ENCODE peak calls at places on chromosomes 13 and 19, in five cellular contexts. One of them, this sample, is unnamed.

GRCh38 chr19:27846944-27847343 is 1366.0 kb downstream of the UQCRFS1 start:
- DNase-seq in left ventricle myocardium inferior: no peak
- DNase-seq in CD4-positive, alpha-beta T cell: no peak
- DNase-seq in choroid plexus epithelial cell: no peak
- DNase-seq in brain microvascular endothelial cell: no peak
- DNase-seq in this sample: no peak

GRCh38 chr19:30309983-30310805 is 62.0 kb upstream of the ZNF536 start:
- DNase-seq in choroid plexus epithelial cell: no peak
- DNase-seq in CD4-positive, alpha-beta T cell: no peak
- DNase-seq in left ventricle myocardium inferior: no peak
- DNase-seq in brain microvascular endothelial cell: no peak
- DNase-seq in this sample: no peak

GRCh38 chr13:41580345-41580744 is 123.0 kb downstream of the RGCC start:
- DNase-seq in CD4-positive, alpha-beta T cell: no peak
- DNase-seq in left ventricle myocardium inferior: no peak
- DNase-seq in brain microvascular endothelial cell: no peak
- DNase-seq in choroid plexus epithelial cell: no peak
- DNase-seq in this sample: no peak

GRCh38 chr19:49461656-49462055 is 8.6 kb downstream of the ALDH16A1 start:
- DNase-seq in CD4-positive, alpha-beta T cell: no peak
- DNase-seq in choroid plexus epithelial cell: no peak
- DNase-seq in brain microvascular endothelial cell: no peak
- DNase-seq in left ventricle myocardium inferior: no peak
- DNase-seq in this sample: no peak

GRCh38 chr19:30862876-30863275 is 486.4 kb downstream of the TSHZ3 start:
- DNase-seq in CD4-positive, alpha-beta T cell: no peak
- DNase-seq in left ventricle myocardium inferior: no peak
- DNase-seq in brain microvascular endothelial cell: no peak
- DNase-seq in choroid plexus epithelial cell: no peak
- DNase-seq in this sample: no peak

GRCh38 chr13:29702912-29703351 is 107.4 kb upstream of the SLC7A1 start:
- DNase-seq in left ventricle myocardium inferior: peak; percentile 28
- DNase-seq in choroid plexus epithelial cell: peak; percentile 94
- DNase-seq in CD4-positive, alpha-beta T cell: no peak
- DNase-seq in brain microvascular endothelial cell: peak; percentile 92
- DNase-seq in this sample: no peak

GRCh38 chr19:9877775-9878510 is 42.8 kb downstream of the PIN1 start:
- DNase-seq in CD4-positive, alpha-beta T cell: no peak
- DNase-seq in left ventricle myocardium inferior: no peak
- DNase-seq in brain microvascular endothelial cell: peak; percentile 71
- DNase-seq in choroid plexus epithelial cell: peak; percentile 53
- DNase-seq in this sample: no peak

GRCh38 chr19:9727644-9728043 is 40.9 kb downstream of the ZNF846 start:
- DNase-seq in brain microvascular endothelial cell: no peak
- DNase-seq in CD4-positive, alpha-beta T cell: no peak
- DNase-seq in left ventricle myocardium inferior: no peak
- DNase-seq in choroid plexus epithelial cell: no peak
- DNase-seq in this sample: no peak

GRCh38 chr19:1111641-1112253 is 8.0 kb downstream of the GPX4 start:
- DNase-seq in left ventricle myocardium inferior: no peak
- DNase-seq in CD4-positive, alpha-beta T cell: no peak
- DNase-seq in brain microvascular endothelial cell: no peak
- DNase-seq in choroid plexus epithelial cell: no peak
- DNase-seq in this sample: no peak

GRCh38 chr13:67377919-67378318 is 147.8 kb upstream of the PCDH9 start:
- DNase-seq in choroid plexus epithelial cell: no peak
- DNase-seq in CD4-positive, alpha-beta T cell: no peak
- DNase-seq in brain microvascular endothelial cell: no peak
- DNase-seq in left ventricle myocardium inferior: no peak
- DNase-seq in this sample: no peak

GRCh38 chr13:23867027-23867491 is 22.1 kb downstream of the MIPEP start:
- DNase-seq in left ventricle myocardium inferior: no peak
- DNase-seq in CD4-positive, alpha-beta T cell: no peak
- DNase-seq in choroid plexus epithelial cell: peak; percentile 78
- DNase-seq in brain microvascular endothelial cell: peak; percentile 79
- DNase-seq in this sample: no peak

GRCh38 chr13:75352641-75353327 is 129.2 kb downstream of the TBC1D4 start:
- DNase-seq in left ventricle myocardium inferior: no peak
- DNase-seq in brain microvascular endothelial cell: no peak
- DNase-seq in CD4-positive, alpha-beta T cell: no peak
- DNase-seq in choroid plexus epithelial cell: no peak
- DNase-seq in this sample: no peak

GRCh38 chr19:40594657-40595077 is 6.5 kb upstream of the LTBP4 start:
- DNase-seq in left ventricle myocardium inferior: no peak
- DNase-seq in choroid plexus epithelial cell: peak; percentile 39
- DNase-seq in brain microvascular endothelial cell: peak; percentile 44
- DNase-seq in CD4-positive, alpha-beta T cell: no peak
- DNase-seq in this sample: no peak

GRCh38 chr19:40923934-40924391 is 41.9 kb upstream of the CYP2A7 start:
- DNase-seq in left ventricle myocardium inferior: no peak
- DNase-seq in CD4-positive, alpha-beta T cell: no peak
- DNase-seq in brain microvascular endothelial cell: no peak
- DNase-seq in choroid plexus epithelial cell: no peak
- DNase-seq in this sample: peak; percentile 60

GRCh38 chr13:46207828-46208227 is 3.9 kb upstream of the LRRC63 start:
- DNase-seq in choroid plexus epithelial cell: no peak
- DNase-seq in left ventricle myocardium inferior: no peak
- DNase-seq in CD4-positive, alpha-beta T cell: no peak
- DNase-seq in brain microvascular endothelial cell: no peak
- DNase-seq in this sample: no peak

GRCh38 chr13:109333893-109334651 is 452.3 kb downstream of the IRS2 start:
- DNase-seq in left ventricle myocardium inferior: no peak
- DNase-seq in brain microvascular endothelial cell: no peak
- DNase-seq in CD4-positive, alpha-beta T cell: no peak
- DNase-seq in choroid plexus epithelial cell: no peak
- DNase-seq in this sample: no peak

GRCh38 chr19:4969772-4970531 is 1.0 kb downstream of the KDM4B start:
- DNase-seq in choroid plexus epithelial cell: peak; percentile 49
- DNase-seq in CD4-positive, alpha-beta T cell: no peak
- DNase-seq in brain microvascular endothelial cell: no peak
- DNase-seq in left ventricle myocardium inferior: no peak
- DNase-seq in this sample: peak; percentile 72

GRCh38 chr19:48501446-48501960 is 10.1 kb downstream of the LMTK3 start:
- DNase-seq in left ventricle myocardium inferior: no peak
- DNase-seq in choroid plexus epithelial cell: no peak
- DNase-seq in CD4-positive, alpha-beta T cell: peak; percentile 64
- DNase-seq in brain microvascular endothelial cell: no peak
- DNase-seq in this sample: no peak

GRCh38 chr13:29830000-29830399 is 20.4 kb downstream of the UBL3 start:
- DNase-seq in choroid plexus epithelial cell: peak; percentile 28
- DNase-seq in left ventricle myocardium inferior: no peak
- DNase-seq in brain microvascular endothelial cell: no peak
- DNase-seq in CD4-positive, alpha-beta T cell: no peak
- DNase-seq in this sample: no peak

GRCh38 chr13:30388401-30389283 is 33.7 kb upstream of the UBE2L5 start:
- DNase-seq in left ventricle myocardium inferior: no peak
- DNase-seq in choroid plexus epithelial cell: no peak
- DNase-seq in brain microvascular endothelial cell: no peak
- DNase-seq in CD4-positive, alpha-beta T cell: no peak
- DNase-seq in this sample: peak; percentile 87

GRCh38 chr13:25493930-25494707 is 122.3 kb downstream of the ATP8A2 start:
- DNase-seq in left ventricle myocardium inferior: no peak
- DNase-seq in choroid plexus epithelial cell: no peak
- DNase-seq in brain microvascular endothelial cell: no peak
- DNase-seq in CD4-positive, alpha-beta T cell: no peak
- DNase-seq in this sample: no peak

GRCh38 chr13:106561551-106562170 is 6.3 kb downstream of the ARGLU1 start:
- DNase-seq in brain microvascular endothelial cell: peak; percentile 37
- DNase-seq in CD4-positive, alpha-beta T cell: no peak
- DNase-seq in choroid plexus epithelial cell: peak; percentile 40
- DNase-seq in left ventricle myocardium inferior: no peak
- DNase-seq in this sample: no peak

GRCh38 chr19:31875550-31875949 is 469.9 kb upstream of the ZNF507 start:
- DNase-seq in left ventricle myocardium inferior: no peak
- DNase-seq in brain microvascular endothelial cell: no peak
- DNase-seq in CD4-positive, alpha-beta T cell: no peak
- DNase-seq in choroid plexus epithelial cell: no peak
- DNase-seq in this sample: no peak

GRCh38 chr13:53206455-53206854 is 177.8 kb downstream of the OLFM4 start:
- DNase-seq in brain microvascular endothelial cell: no peak
- DNase-seq in choroid plexus epithelial cell: peak; percentile 4
- DNase-seq in left ventricle myocardium inferior: no peak
- DNase-seq in CD4-positive, alpha-beta T cell: no peak
- DNase-seq in this sample: no peak

DNA sequence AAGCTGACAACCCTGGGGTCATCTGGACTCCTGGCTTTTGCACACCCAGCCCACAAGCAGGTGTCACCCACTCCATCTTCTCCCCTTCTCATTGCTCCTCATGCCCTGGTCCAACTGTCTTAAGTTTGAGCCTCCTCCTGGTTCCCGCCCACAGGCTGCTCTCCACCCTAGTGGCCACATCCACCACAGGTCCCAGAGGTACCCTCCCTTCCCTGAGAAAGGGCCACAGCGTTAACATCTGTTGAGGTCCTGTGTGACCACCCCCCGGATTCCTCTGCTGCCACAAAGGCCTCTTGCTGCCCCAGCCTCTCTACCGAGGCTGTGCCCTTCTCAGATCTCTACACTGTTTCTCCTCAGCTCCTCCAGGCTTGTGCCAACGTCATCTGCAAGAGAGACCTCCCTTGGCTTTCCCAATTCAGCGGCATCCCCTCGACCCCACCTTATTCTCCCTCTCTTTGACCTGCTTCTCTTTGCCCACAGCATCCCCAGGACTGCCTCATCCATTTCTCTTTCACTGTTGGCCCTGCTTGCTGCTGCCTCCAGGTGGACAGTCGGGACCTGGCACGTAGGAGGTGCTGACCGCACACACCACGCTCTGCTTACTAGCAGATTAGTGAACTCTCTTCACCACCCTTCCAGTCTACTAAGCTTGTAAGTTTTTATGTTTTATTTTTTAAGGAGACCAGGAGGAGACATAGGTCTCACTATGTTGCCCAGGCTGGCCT is 33.3 kb downstream of the SUGP2 start:
- DNase-seq in CD4-positive, alpha-beta T cell: no peak
- DNase-seq in brain microvascular endothelial cell: no peak
- DNase-seq in choroid plexus epithelial cell: peak; percentile 48
- DNase-seq in left ventricle myocardium inferior: no peak
- DNase-seq in this sample: peak; percentile 38
- TF ChIP-seq CTCF in CD4-positive, alpha-beta T cell: no peak
- TF ChIP-seq CTCF in brain microvascular endothelial cell: peak; percentile 54
- TF ChIP-seq CTCF in choroid plexus epithelial cell: peak; percentile 64
- TF ChIP-seq CTCF in left ventricle myocardium inferior: no peak
- TF ChIP-seq CTCF in this sample: no peak

GRCh38 chr13:33312150-33312908 is 26.8 kb upstream of the STARD13 start:
- DNase-seq in choroid plexus epithelial cell: peak; percentile 71
- DNase-seq in left ventricle myocardium inferior: no peak
- DNase-seq in CD4-positive, alpha-beta T cell: no peak
- DNase-seq in brain microvascular endothelial cell: peak; percentile 4
- DNase-seq in this sample: no peak
- TF ChIP-seq CTCF in choroid plexus epithelial cell: peak; percentile 61
- TF ChIP-seq CTCF in left ventricle myocardium inferior: peak; percentile 62
- TF ChIP-seq CTCF in CD4-positive, alpha-beta T cell: no peak
- TF ChIP-seq CTCF in brain microvascular endothelial cell: peak; percentile 39
- TF ChIP-seq CTCF in this sample: peak; percentile 48

GRCh38 chr19:50794778-50795664 is 4.8 kb downstream of the ACP4 start:
- DNase-seq in CD4-positive, alpha-beta T cell: no peak
- DNase-seq in brain microvascular endothelial cell: no peak
- DNase-seq in left ventricle myocardium inferior: no peak
- DNase-seq in choroid plexus epithelial cell: no peak
- DNase-seq in this sample: no peak
- TF ChIP-seq CTCF in CD4-positive, alpha-beta T cell: no peak
- TF ChIP-seq CTCF in brain microvascular endothelial cell: peak; percentile 49
- TF ChIP-seq CTCF in left ventricle myocardium inferior: no peak
- TF ChIP-seq CTCF in choroid plexus epithelial cell: peak; percentile 27
- TF ChIP-seq CTCF in this sample: no peak

DNA sequence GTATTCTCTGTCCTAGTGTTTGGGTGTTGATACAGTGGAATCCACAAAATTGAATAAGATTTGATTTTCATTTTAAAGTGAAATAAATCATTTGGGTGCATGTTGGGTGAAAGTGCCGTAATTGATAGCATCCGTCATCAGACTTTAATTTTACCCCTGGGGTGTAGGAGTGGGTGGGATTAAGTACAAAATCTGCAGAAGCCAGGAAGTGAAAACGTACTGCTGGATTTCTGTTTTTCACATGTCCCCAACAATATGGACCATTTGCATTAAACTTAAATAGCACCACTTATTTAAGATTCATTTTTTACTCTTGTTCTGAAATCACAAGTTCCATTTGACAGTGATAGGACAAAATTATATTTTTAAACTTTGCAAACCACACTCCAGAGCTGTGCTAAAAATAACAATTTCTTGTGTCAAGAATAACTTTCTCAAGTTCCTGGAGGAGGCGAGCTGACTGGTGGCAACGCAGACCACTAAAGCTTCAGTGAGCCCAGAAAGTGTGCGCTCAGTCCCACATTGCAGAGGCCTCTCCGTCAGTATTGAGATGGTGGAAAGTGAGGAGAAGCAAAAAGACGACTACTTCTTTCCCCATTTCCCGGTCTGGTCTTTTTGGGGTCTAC is 71.3 kb downstream of the ARHGEF7 start:
- DNase-seq in left ventricle myocardium inferior: no peak
- DNase-seq in brain microvascular endothelial cell: no peak
- DNase-seq in CD4-positive, alpha-beta T cell: no peak
- DNase-seq in choroid plexus epithelial cell: no peak
- DNase-seq in this sample: no peak
- TF ChIP-seq CTCF in left ventricle myocardium inferior: no peak
- TF ChIP-seq CTCF in brain microvascular endothelial cell: no peak
- TF ChIP-seq CTCF in CD4-positive, alpha-beta T cell: no peak
- TF ChIP-seq CTCF in choroid plexus epithelial cell: no peak
- TF ChIP-seq CTCF in this sample: no peak

GRCh38 chr13:73782781-73783180 is 351.4 kb downstream of the KLF12 start:
- DNase-seq in choroid plexus epithelial cell: peak; percentile 69
- DNase-seq in brain microvascular endothelial cell: no peak
- DNase-seq in CD4-positive, alpha-beta T cell: no peak
- DNase-seq in left ventricle myocardium inferior: no peak
- DNase-seq in this sample: no peak

GRCh38 chr13:73778242-73778864 is 355.9 kb downstream of the KLF12 start:
- DNase-seq in CD4-positive, alpha-beta T cell: no peak
- DNase-seq in brain microvascular endothelial cell: no peak
- DNase-seq in choroid plexus epithelial cell: no peak
- DNase-seq in left ventricle myocardium inferior: no peak
- DNase-seq in this sample: no peak

GRCh38 chr13:73777134-73777533 is 357.1 kb downstream of the KLF12 start:
- DNase-seq in choroid plexus epithelial cell: no peak
- DNase-seq in left ventricle myocardium inferior: no peak
- DNase-seq in CD4-positive, alpha-beta T cell: no peak
- DNase-seq in brain microvascular endothelial cell: no peak
- DNase-seq in this sample: no peak

GRCh38 chr13:73779881-73780280 is 354.3 kb downstream of the KLF12 start:
- DNase-seq in choroid plexus epithelial cell: no peak
- DNase-seq in CD4-positive, alpha-beta T cell: no peak
- DNase-seq in brain microvascular endothelial cell: no peak
- DNase-seq in left ventricle myocardium inferior: no peak
- DNase-seq in this sample: no peak

DNA sequence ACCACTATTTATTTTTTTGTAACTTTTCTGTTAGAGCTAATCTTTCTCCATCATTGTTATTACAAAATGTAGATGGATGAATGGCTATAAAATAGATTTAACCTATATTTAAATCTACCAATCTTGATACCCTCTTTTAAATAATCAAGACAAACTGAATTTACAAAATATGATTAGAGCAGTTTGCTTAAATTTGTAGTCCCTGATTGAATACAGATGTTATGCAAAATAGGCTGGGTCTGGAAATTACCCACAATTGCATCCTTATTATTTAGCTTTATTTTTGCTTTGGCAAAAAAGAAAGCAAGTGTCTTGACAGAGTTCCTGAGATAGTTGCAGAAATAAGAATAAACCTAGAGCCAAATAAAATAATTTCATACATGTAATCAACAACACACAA is 352.8 kb downstream of the KLF12 start:
- DNase-seq in choroid plexus epithelial cell: no peak
- DNase-seq in brain microvascular endothelial cell: no peak
- DNase-seq in left ventricle myocardium inferior: no peak
- DNase-seq in CD4-positive, alpha-beta T cell: no peak
- DNase-seq in this sample: no peak
- TF ChIP-seq CTCF in choroid plexus epithelial cell: no peak
- TF ChIP-seq CTCF in brain microvascular endothelial cell: no peak
- TF ChIP-seq CTCF in left ventricle myocardium inferior: no peak
- TF ChIP-seq CTCF in CD4-positive, alpha-beta T cell: no peak
- TF ChIP-seq CTCF in this sample: no peak